ENCODE peak calls at places on chromosomes 2 and 18, in five cellular contexts. T, Z, O, G and Y are unnamed samples.

GRCh38 chr18:6088432-6088831 is 193.1 kb upstream of the TMEM200C start:
- DNase-seq in T (no peak), Z (no peak), O (no peak), G (no peak), Y (no peak)

GRCh38 chr2:73084971-73085370 is 13.5 kb upstream of the SFXN5 start:
- DNase-seq in T (peak), Z (no peak), O (no peak), G (no peak), Y (no peak)

GRCh38 chr2:30276455-30276911 is 45.1 kb downstream of the LBH start:
- DNase-seq in T (no peak), Z (no peak), O (peak), G (no peak), Y (no peak)

GRCh38 chr2:205903549-205904129 is 182.3 kb downstream of the INO80D start:
- DNase-seq in T (peak), Z (no peak), O (peak), G (no peak), Y (no peak)

GRCh38 chr18:48531082-48531403 is 7.8 kb upstream of the CTIF start:
- DNase-seq in T (no peak), Z (no peak), O (no peak), G (no peak), Y (no peak)

GRCh38 chr2:214311931-214312749 is 98.7 kb upstream of the VWC2L start:
- DNase-seq in T (no peak), Z (no peak), O (no peak), G (no peak), Y (no peak)

GRCh38 chr2:126059379-126059778 is 596.6 kb upstream of the GYPC start:
- DNase-seq in T (no peak), Z (no peak), O (no peak), G (no peak), Y (no peak)

GRCh38 chr2:239328306-239329191 is 72.3 kb downstream of the HDAC4 start:
- DNase-seq in T (peak), Z (no peak), O (no peak), G (no peak), Y (no peak)

GRCh38 chr2:210577263-210578071 is 21.1 kb downstream of the CPS1 start:
- DNase-seq in T (peak), Z (no peak), O (no peak), G (no peak), Y (no peak)

GRCh38 chr2:101500175-101500574 is 25.3 kb upstream of the RFX8 start:
- DNase-seq in T (no peak), Z (no peak), O (no peak), G (no peak), Y (no peak)

GRCh38 chr2:46294185-46294836 is 2.9 kb upstream of the EPAS1 start:
- DNase-seq in T (no peak), Z (no peak), O (peak), G (no peak), Y (no peak)

GRCh38 chr18:69085933-69086332 is 288.1 kb downstream of the CCDC102B start:
- DNase-seq in T (no peak), Z (no peak), O (no peak), G (no peak), Y (no peak)

GRCh38 chr2:171316220-171316619 is 117.6 kb downstream of the METTL8 start:
- DNase-seq in T (no peak), Z (no peak), O (no peak), G (no peak), Y (no peak)

GRCh38 chr2:109646961-109647360 is 32.8 kb downstream of the SOWAHC start:
- DNase-seq in T (no peak), Z (no peak), O (no peak), G (no peak), Y (no peak)

GRCh38 chr2:106011380-106011779 is 182.7 kb downstream of the UXS1 start:
- DNase-seq in T (peak), Z (no peak), O (no peak), G (no peak), Y (no peak)

GRCh38 chr2:110215566-110216158 is 3.3 kb upstream of the MTLN start:
- DNase-seq in T (no peak), Z (no peak), O (no peak), G (no peak), Y (no peak)

GRCh38 chr2:141967503-141967902 is 163.3 kb downstream of the LRP1B start:
- DNase-seq in T (no peak), Z (no peak), O (no peak), G (no peak), Y (no peak)

GRCh38 chr2:219627105-219628100 is at the start of gene SLC4A3:
- DNase-seq in T (peak), Z (no peak), O (no peak), G (no peak), Y (no peak)

GRCh38 chr2:12606472-12607000 is 110.2 kb upstream of the TRIB2 start:
- DNase-seq in T (peak), Z (no peak), O (no peak), G (no peak), Y (no peak)

GRCh38 chr18:34978953-34979608 is 62.1 kb upstream of the MAPRE2 start:
- DNase-seq in T (peak), Z (peak), O (peak), G (peak), Y (peak)

GRCh38 chr2:237669129-237669627 is 41.8 kb downstream of the LRRFIP1 start:
- DNase-seq in T (peak), Z (no peak), O (no peak), G (no peak), Y (no peak)

GRCh38 chr18:30451976-30452375 is 590.6 kb downstream of the DSC3 start:
- DNase-seq in T (no peak), Z (no peak), O (no peak), G (no peak), Y (no peak)

GRCh38 chr2:128442053-128442751 is 123.5 kb upstream of the HS6ST1 start:
- DNase-seq in T (peak), Z (no peak), O (no peak), G (peak), Y (peak)

GRCh38 chr2:179446475-179447141 is 182.0 kb upstream of the SESTD1 start:
- DNase-seq in T (no peak), Z (no peak), O (no peak), G (no peak), Y (no peak)

GRCh38 chr2:42874838-42875801 is 82.7 kb upstream of the HAAO start:
- DNase-seq in T (no peak), Z (no peak), O (no peak), G (no peak), Y (no peak)

GRCh38 chr18:76390452-76391035 is 104.5 kb downstream of the ZNF516 start:
- DNase-seq in T (no peak), Z (no peak), O (no peak), G (no peak), Y (no peak)

GRCh38 chr2:215879977-215880940 is 133.1 kb downstream of the MREG start:
- DNase-seq in T (no peak), Z (no peak), O (no peak), G (no peak), Y (no peak)

GRCh38 chr18:27652480-27653121 is 467.5 kb upstream of the CHST9 start:
- DNase-seq in T (no peak), Z (no peak), O (no peak), G (no peak), Y (no peak)

GRCh38 chr18:11163668-11164067 is 14.3 kb upstream of the PIEZO2 start:
- DNase-seq in T (peak), Z (no peak), O (peak), G (no peak), Y (no peak)

GRCh38 chr2:62197609-62198236 is 1.8 kb downstream of the B3GNT2 start:
- DNase-seq in T (peak), Z (peak), O (peak), G (peak), Y (peak)

GRCh38 chr2:37125404-37125803 is 31.4 kb downstream of the EIF2AK2 start:
- DNase-seq in T (no peak), Z (no peak), O (no peak), G (no peak), Y (no peak)

GRCh38 chr2:12244070-12244469 is 472.7 kb upstream of the TRIB2 start:
- DNase-seq in T (no peak), Z (no peak), O (no peak), G (no peak), Y (no peak)

GRCh38 chr2:230849633-230850357 is 14.9 kb upstream of the ITM2C start:
- DNase-seq in T (no peak), Z (peak), O (peak), G (no peak), Y (peak)

GRCh38 chr2:157875720-157876065 is 437 bp downstream of the ACVR1 start:
- DNase-seq in T (peak), Z (peak), O (peak), G (peak), Y (no peak)

GRCh38 chr2:85704038-85704437 is 9.9 kb downstream of the GNLY start:
- DNase-seq in T (no peak), Z (no peak), O (no peak), G (no peak), Y (no peak)

GRCh38 chr2:206936456-206937222 is 2.7 kb upstream of the CPO start:
- DNase-seq in T (peak), Z (no peak), O (no peak), G (no peak), Y (no peak)

GRCh38 chr18:2709316-2709715 is 53.8 kb downstream of the SMCHD1 start:
- DNase-seq in T (no peak), Z (no peak), O (no peak), G (no peak), Y (no peak)

GRCh38 chr2:144132357-144132756 is 387.6 kb downstream of the ZEB2 start:
- DNase-seq in T (no peak), Z (no peak), O (no peak), G (no peak), Y (no peak)